ENCODE peak calls at places on chromosomes 12 and 14, in five cellular contexts. N is HCT116, Z is GM23338, J is GM23248, C is hepatocyte. F is an unnamed sample.

GRCh38 chr14:101087614-101088394 is 184.3 kb upstream of the RTL1 start:
- DNase-seq in N (no peak), Z (no peak), J (no peak), C (no peak), F (no peak)

GRCh38 chr14:49774111-49774510 is 6.2 kb downstream of the KLHDC2 start:
- DNase-seq in N (no peak), Z (no peak), J (no peak), C (no peak), F (no peak)

GRCh38 chr14:20618328-20618749 is 23.2 kb downstream of the OR6S1 start:
- DNase-seq in N (no peak), Z (no peak), J (no peak), C (no peak), F (no peak)

GRCh38 chr12:116153983-116154382 is 123.5 kb downstream of the MED13L start:
- DNase-seq in N (no peak), Z (peak; percentile 31), J (no peak), C (no peak), F (no peak)

GRCh38 chr14:35046751-35047536 is 872 bp downstream of the FAM177A1 start:
- DNase-seq in N (no peak), Z (peak; percentile 71), J (peak; percentile 6), C (peak; percentile 75), F (peak; percentile 45)

GRCh38 chr14:102840801-102841528 is 63.7 kb downstream of the TRAF3 start:
- DNase-seq in N (no peak), Z (peak; percentile 28), J (no peak), C (no peak), F (no peak)

GRCh38 chr14:85762523-85762922 is 232.6 kb downstream of the FLRT2 start:
- DNase-seq in N (no peak), Z (no peak), J (no peak), C (no peak), F (no peak)

GRCh38 chr12:65330341-65330740 is 51.9 kb downstream of the MSRB3 start:
- DNase-seq in N (no peak), Z (no peak), J (no peak), C (peak; percentile 25), F (no peak)

GRCh38 chr12:65911321-65911720 is 87.0 kb downstream of the HMGA2 start:
- DNase-seq in N (no peak), Z (no peak), J (peak; percentile 50), C (peak; percentile 16), F (no peak)

GRCh38 chr12:8948711-8949524 is 527 bp downstream of the M6PR start:
- DNase-seq in N (no peak), Z (peak; percentile 33), J (peak; percentile 84), C (peak; percentile 44), F (peak; percentile 48)

GRCh38 chr12:101620762-101621133 is 26.0 kb downstream of the MYBPC1 start:
- DNase-seq in N (no peak), Z (no peak), J (no peak), C (no peak), F (no peak)

GRCh38 chr12:54968181-54968730 is 16.3 kb downstream of the TESPA1 start:
- DNase-seq in N (no peak), Z (no peak), J (no peak), C (no peak), F (no peak)

GRCh38 chr12:101280006-101280505 is at the start of gene UTP20:
- DNase-seq in N (peak; percentile 79), Z (peak; percentile 97), J (peak; percentile 97), C (peak; percentile 96), F (peak; percentile 92)

GRCh38 chr14:34179723-34180122 is 228.8 kb upstream of the EGLN3 start:
- DNase-seq in N (no peak), Z (no peak), J (no peak), C (no peak), F (no peak)

GRCh38 chr14:23060536-23061260 is 3.4 kb upstream of the CDH24 start:
- DNase-seq in N (no peak), Z (no peak), J (no peak), C (no peak), F (no peak)

GRCh38 chr12:131825146-131825892 is 2.9 kb upstream of the MMP17 start:
- DNase-seq in N (no peak), Z (no peak), J (peak; percentile 93), C (no peak), F (no peak)

GRCh38 chr12:57031228-57031670 is 14.9 kb upstream of the TAC3 start:
- DNase-seq in N (peak; percentile 18), Z (peak; percentile 31), J (no peak), C (no peak), F (peak; percentile 35)

GRCh38 chr12:112350593-112351592 is 31.3 kb downstream of the HECTD4 start:
- DNase-seq in N (no peak), Z (no peak), J (peak; percentile 39), C (no peak), F (no peak)

GRCh38 chr14:31205681-31206535 is 1.7 kb downstream of the HECTD1 start:
- DNase-seq in N (no peak), Z (no peak), J (peak; percentile 88), C (peak; percentile 30), F (peak; percentile 46)

GRCh38 chr14:26905219-26905618 is 307.4 kb upstream of the NOVA1 start:
- DNase-seq in N (no peak), Z (no peak), J (no peak), C (no peak), F (no peak)

GRCh38 chr12:92270501-92270900 is 124.9 kb upstream of the BTG1 start:
- DNase-seq in N (no peak), Z (no peak), J (no peak), C (no peak), F (no peak)

DNA sequence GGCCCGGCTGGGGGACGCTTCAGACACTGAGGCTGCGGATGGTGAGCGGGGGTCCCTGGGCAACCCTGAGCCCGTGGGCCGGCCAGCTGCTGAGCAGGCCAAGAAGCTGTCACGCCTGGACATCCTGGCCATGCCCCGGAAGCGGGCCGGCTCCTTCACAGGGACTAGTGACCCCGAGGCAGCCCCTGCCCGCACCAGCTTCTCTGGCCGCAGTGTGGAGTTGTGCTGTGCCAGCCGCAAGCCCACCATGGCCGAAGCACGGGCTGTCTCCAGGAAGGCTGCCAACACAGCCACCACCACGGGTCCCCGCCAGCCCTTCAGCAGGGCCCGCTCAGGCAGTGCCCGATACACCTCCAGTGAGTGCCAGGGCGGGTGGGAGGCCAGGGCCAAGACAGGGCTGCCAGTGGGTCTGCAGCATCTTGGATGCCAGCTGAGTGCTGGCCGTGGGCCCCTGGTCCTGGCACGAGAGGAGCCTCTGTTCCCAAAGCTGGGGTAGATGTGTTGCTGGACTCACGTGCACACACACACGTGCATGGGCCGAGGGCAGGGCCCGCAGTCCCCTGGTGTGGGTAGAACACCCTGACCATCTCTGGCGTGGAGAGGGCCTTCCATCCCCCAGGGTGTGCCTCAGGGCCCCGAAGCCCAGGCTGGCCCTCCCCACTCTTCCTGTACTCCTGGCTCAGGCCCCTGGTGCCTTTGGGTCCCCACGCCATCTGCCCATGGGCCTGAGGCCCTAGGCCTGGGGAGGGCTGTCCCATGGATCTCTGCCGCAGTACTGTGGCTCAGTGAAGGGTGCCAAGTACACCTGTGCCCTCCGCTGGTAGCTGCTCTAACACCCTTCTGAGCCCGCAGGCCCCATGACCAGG is 22.8 kb downstream of the CEP170B start:
- DNase-seq in N (no peak), Z (no peak), J (no peak), C (no peak), F (no peak)
- TF ChIP-seq EZH2phosphoT487 in N (no peak), Z (no peak), J (no peak), C (no peak), F (no peak)

GRCh38 chr12:16766736-16767135 is 160.8 kb upstream of the LMO3 start:
- DNase-seq in N (no peak), Z (no peak), J (no peak), C (peak; percentile 4), F (no peak)

DNA sequence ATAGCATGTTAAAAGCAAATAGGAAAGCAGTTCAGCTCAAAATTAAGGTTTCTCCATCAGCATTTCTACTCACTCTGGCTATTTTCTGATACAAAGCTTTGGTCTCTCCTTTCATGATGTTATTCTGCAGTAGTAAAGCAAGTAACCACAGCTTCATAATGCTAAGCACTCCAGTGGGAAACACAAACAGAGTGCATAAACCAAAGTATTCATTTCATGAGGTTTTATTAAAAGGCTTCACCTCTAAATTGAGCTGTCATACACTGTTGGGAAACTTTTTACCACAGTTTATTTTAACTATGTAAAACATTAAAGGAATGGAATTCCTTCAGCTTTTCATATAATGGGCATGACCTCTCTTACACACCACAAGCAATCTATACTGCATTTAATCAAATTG is 157.9 kb upstream of the LMO3 start:
- DNase-seq in N (no peak), Z (no peak), J (no peak), C (no peak), F (no peak)
- TF ChIP-seq EZH2phosphoT487 in N (no peak), Z (no peak), J (no peak), C (no peak), F (no peak)

GRCh38 chr12:111099186-111099585 is 178.8 kb upstream of the MYL2 start:
- DNase-seq in N (no peak), Z (no peak), J (no peak), C (no peak), F (peak; percentile 69)
- TF ChIP-seq EZH2phosphoT487 in N (no peak), Z (no peak), J (no peak), C (no peak), F (no peak)

GRCh38 chr14:46054526-46054925 is 597.1 kb downstream of the RPL10L start:
- DNase-seq in N (no peak), Z (no peak), J (peak; percentile 91), C (no peak), F (no peak)
- TF ChIP-seq EZH2phosphoT487 in N (no peak), Z (no peak), J (no peak), C (no peak), F (no peak)

DNA sequence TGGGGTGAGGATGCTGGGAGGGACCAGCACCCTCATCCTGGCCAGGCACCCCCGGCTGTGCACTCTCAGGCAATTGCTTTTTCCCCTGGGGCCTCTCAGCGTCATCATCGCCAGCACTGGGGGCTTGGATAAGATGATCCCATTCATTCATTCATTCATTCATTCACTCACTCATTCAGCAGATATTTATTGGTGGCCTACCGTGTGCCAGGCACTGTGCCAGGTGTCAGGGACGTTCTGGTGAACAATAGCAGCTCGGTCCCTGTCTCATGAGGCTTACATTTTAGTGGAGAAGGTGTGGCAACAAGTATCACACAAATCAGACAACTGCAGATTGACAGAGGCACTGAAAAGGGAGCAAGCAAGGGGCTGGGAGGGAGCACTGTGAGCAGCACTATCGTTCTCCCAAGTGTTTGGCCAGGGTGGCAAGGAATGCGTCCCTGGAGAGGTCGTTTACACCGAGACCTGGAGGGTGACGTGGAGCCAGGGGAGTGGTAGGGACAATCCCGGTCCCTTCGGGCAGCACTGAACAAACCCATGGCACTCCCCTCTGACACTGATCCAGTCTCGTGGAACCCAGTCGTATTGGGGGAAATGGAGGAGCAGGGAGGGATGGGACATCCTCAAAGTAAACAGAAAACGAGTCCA is 124.1 kb downstream of the PAPOLA start:
- DNase-seq in N (no peak), Z (no peak), J (no peak), C (no peak), F (no peak)
- TF ChIP-seq EZH2phosphoT487 in N (no peak), Z (no peak), J (no peak), C (no peak), F (no peak)

GRCh38 chr14:58829594-58829993 is 191.8 kb downstream of the DACT1 start:
- DNase-seq in N (no peak), Z (no peak), J (no peak), C (peak; percentile 62), F (no peak)
- TF ChIP-seq EZH2phosphoT487 in N (no peak), Z (no peak), J (no peak), C (no peak), F (no peak)

GRCh38 chr12:128258866-128259555 is 8.0 kb upstream of the TMEM132C start:
- DNase-seq in N (no peak), Z (no peak), J (no peak), C (peak; percentile 31), F (no peak)
- TF ChIP-seq EZH2phosphoT487 in N (no peak), Z (no peak), J (no peak), C (no peak), F (no peak)

GRCh38 chr12:108568653-108569154 is 6.3 kb downstream of the ISCU start:
- DNase-seq in N (no peak), Z (no peak), J (no peak), C (no peak), F (peak; percentile 93)
- TF ChIP-seq EZH2phosphoT487 in N (no peak), Z (no peak), J (no peak), C (no peak), F (no peak)

F was measured in OCI-LY7.